ENCODE peak calls at places on chromosome 17, in five cellular contexts. W, V, L, A and Q are unnamed samples.

GRCh38 chr17:37054894-37055293 is 106.1 kb downstream of the AATF start:
- DNase-seq in A (no peak), W (no peak), V (no peak), L (no peak), Q (no peak)

GRCh38 chr17:14261406-14261805 is 24.7 kb upstream of the CDRT15 start:
- DNase-seq in L (no peak), A (no peak), V (no peak), W (no peak), Q (no peak)

GRCh38 chr17:40524243-40524965 is 23.0 kb upstream of the TNS4 start:
- DNase-seq in V (no peak), A (no peak), L (no peak), W (no peak), Q (no peak)

GRCh38 chr17:56785997-56786680 is 47.6 kb downstream of the C17orf67 start:
- DNase-seq in W (no peak), L (no peak), V (no peak), A (no peak), Q (no peak)

GRCh38 chr17:9512323-9513168 is 63.1 kb downstream of the STX8 start:
- DNase-seq in A (no peak), V (no peak), W (no peak), L (no peak), Q (no peak)

GRCh38 chr17:38554430-38555350 is 51.1 kb downstream of the SRCIN1 start:
- DNase-seq in A (no peak), V (no peak), L (no peak), W (no peak), Q (no peak)

GRCh38 chr17:29412780-29413565 is 22.8 kb downstream of the TAOK1 start:
- DNase-seq in A (peak; percentile 90), V (no peak), L (peak; percentile 5), W (no peak), Q (no peak)

GRCh38 chr17:71649986-71650385 is 470.8 kb upstream of the SOX9 start:
- DNase-seq in A (no peak), W (no peak), V (no peak), L (no peak), Q (no peak)

GRCh38 chr17:15957206-15957605 is 12.3 kb downstream of the ADORA2B start:
- DNase-seq in L (no peak), W (no peak), A (no peak), V (no peak), Q (no peak)

GRCh38 chr17:234163-235047 is 53.0 kb upstream of the DOC2B start:
- DNase-seq in V (peak; percentile 23), W (no peak), L (no peak), A (no peak), Q (no peak)

GRCh38 chr17:46876353-46876887 is 25.0 kb downstream of the WNT9B start:
- DNase-seq in L (no peak), V (no peak), W (no peak), A (no peak), Q (no peak)

GRCh38 chr17:59752446-59752845 is 45.0 kb downstream of the VMP1 start:
- DNase-seq in L (no peak), W (no peak), A (no peak), V (no peak), Q (no peak)

GRCh38 chr17:32912218-32912897 is 15.6 kb upstream of the TMEM98 start:
- DNase-seq in L (no peak), V (no peak), A (peak; percentile 58), W (no peak), Q (no peak)

GRCh38 chr17:67836205-67836987 is 11.1 kb downstream of the BPTF start:
- DNase-seq in V (no peak), W (no peak), L (no peak), A (peak; percentile 15), Q (no peak)

GRCh38 chr17:46012506-46013079 is 13.5 kb downstream of the STH start:
- DNase-seq in V (no peak), W (no peak), A (no peak), L (no peak), Q (no peak)

GRCh38 chr17:1764274-1764673 is 2.4 kb downstream of the SERPINF1 start:
- DNase-seq in W (peak; percentile 33), A (peak; percentile 66), L (no peak), V (peak; percentile 10), Q (no peak)

GRCh38 chr17:29018788-29019474 is 13.1 kb upstream of the SEZ6 start:
- DNase-seq in L (no peak), A (no peak), V (no peak), W (no peak), Q (no peak)

GRCh38 chr17:8222630-8223355 is 12.4 kb upstream of the AURKB start:
- DNase-seq in W (peak; percentile 77), L (peak; percentile 81), A (peak; percentile 68), V (peak; percentile 93), Q (peak; percentile 60)

GRCh38 chr17:82021728-82022309 is 859 bp downstream of the CENPX start:
- DNase-seq in V (no peak), W (no peak), A (no peak), L (no peak), Q (no peak)

GRCh38 chr17:43328650-43329049 is 70.1 kb upstream of the ARL4D start:
- DNase-seq in A (no peak), L (no peak), W (no peak), V (no peak), Q (no peak)

GRCh38 chr17:77768475-77768874 is 190.0 kb upstream of the TNRC6C start:
- DNase-seq in V (no peak), W (no peak), A (no peak), L (no peak), Q (no peak)

GRCh38 chr17:50149425-50150353 is 788 bp downstream of the PPP1R9B start:
- DNase-seq in V (peak; percentile 43), W (peak; percentile 61), A (no peak), L (no peak), Q (no peak)

GRCh38 chr17:57849163-57849873 is 526 bp downstream of the MRPS23 start:
- DNase-seq in A (no peak), L (no peak), W (no peak), V (no peak), Q (no peak)

GRCh38 chr17:59427425-59427921 is 96.0 kb downstream of the YPEL2 start:
- DNase-seq in A (no peak), W (no peak), V (peak; percentile 70), L (no peak), Q (no peak)